ENCODE peak calls at places on chromosomes 4 and X, in four cellular contexts. Z, M, V and O are unnamed samples.

GRCh38 chr4:144179152-144179739 is 38.7 kb upstream of the GYPA start:
- DNase-seq in Z (no peak), M (no peak), V (no peak), O (no peak)

GRCh38 chrX:154785711-154786110 is 19.6 kb downstream of the MPP1 start:
- DNase-seq in Z (no peak), M (peak), V (no peak), O (no peak)

GRCh38 chr4:181661090-181661489 is 582.1 kb upstream of the TENM3 start:
- DNase-seq in Z (no peak), M (no peak), V (no peak), O (no peak)

GRCh38 chr4:142741995-142742394 is 104.1 kb downstream of the INPP4B start:
- DNase-seq in Z (no peak), M (no peak), V (no peak), O (no peak)

GRCh38 chr4:112802780-112803179 is 165.8 kb downstream of the LARP7 start:
- DNase-seq in Z (no peak), M (no peak), V (no peak), O (no peak)

GRCh38 chr4:82998898-82999297 is 11.7 kb downstream of the LIN54 start:
- DNase-seq in Z (no peak), M (peak), V (no peak), O (no peak)

GRCh38 chr4:8351931-8352367 is 82.4 kb downstream of the HTRA3 start:
- DNase-seq in Z (no peak), M (no peak), V (no peak), O (no peak)

GRCh38 chr4:72446353-72447055 is 122.5 kb downstream of the ADAMTS3 start:
- DNase-seq in Z (no peak), M (no peak), V (no peak), O (no peak)

GRCh38 chr4:70269674-70270073 is 27.3 kb downstream of the CSN3 start:
- DNase-seq in Z (no peak), M (no peak), V (no peak), O (no peak)

GRCh38 chrX:132023896-132024386 is 839 bp downstream of the STK26 start:
- DNase-seq in Z (no peak), M (peak), V (peak), O (peak)

GRCh38 chr4:84938316-84938715 is 28.2 kb downstream of the WDFY3 start:
- DNase-seq in Z (no peak), M (no peak), V (no peak), O (no peak)

GRCh38 chrX:136405126-136405525 is 82.6 kb upstream of the BRS3 start:
- DNase-seq in Z (no peak), M (no peak), V (no peak), O (no peak)

GRCh38 chr4:42282081-42282901 is 115.0 kb upstream of the SHISA3 start:
- DNase-seq in Z (peak), M (peak), V (peak), O (peak)

GRCh38 chr4:18020671-18021469 is 685 bp downstream of the LCORL start:
- DNase-seq in Z (peak), M (peak), V (peak), O (peak)

GRCh38 chr4:82509029-82509428 is 52.8 kb downstream of the TMEM150C start:
- DNase-seq in Z (no peak), M (no peak), V (no peak), O (no peak)

GRCh38 chr4:177100307-177100706 is 209.4 kb upstream of the NEIL3 start:
- DNase-seq in Z (no peak), M (no peak), V (no peak), O (no peak)

GRCh38 chr4:23060776-23061175 is 368.0 kb downstream of the GBA3 start:
- DNase-seq in Z (no peak), M (no peak), V (no peak), O (no peak)

DNA sequence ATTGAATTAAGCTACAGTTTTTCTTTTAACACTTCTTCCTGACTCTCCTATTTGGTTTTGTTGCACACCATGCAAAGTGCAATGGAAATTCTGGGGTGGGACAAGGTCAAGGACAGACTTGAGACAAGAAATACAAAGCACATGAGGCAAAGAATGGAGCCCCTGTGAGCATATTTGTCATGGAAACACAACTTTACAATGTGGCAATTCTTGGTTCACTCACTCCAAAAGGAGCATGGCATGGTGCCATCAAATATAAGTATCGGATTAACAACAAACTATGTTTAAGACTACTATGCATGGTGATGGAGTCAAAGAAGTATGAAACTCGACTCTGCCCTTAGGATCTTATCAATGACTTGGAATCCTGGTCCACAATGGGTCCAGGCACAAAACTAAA is 115.9 kb upstream of the FAM9B start:
- DNase-seq in Z (no peak), M (no peak), V (no peak), O (no peak)
- TF ChIP-seq SPI1 in Z (no peak), M (no peak), V (no peak), O (no peak)

DNA sequence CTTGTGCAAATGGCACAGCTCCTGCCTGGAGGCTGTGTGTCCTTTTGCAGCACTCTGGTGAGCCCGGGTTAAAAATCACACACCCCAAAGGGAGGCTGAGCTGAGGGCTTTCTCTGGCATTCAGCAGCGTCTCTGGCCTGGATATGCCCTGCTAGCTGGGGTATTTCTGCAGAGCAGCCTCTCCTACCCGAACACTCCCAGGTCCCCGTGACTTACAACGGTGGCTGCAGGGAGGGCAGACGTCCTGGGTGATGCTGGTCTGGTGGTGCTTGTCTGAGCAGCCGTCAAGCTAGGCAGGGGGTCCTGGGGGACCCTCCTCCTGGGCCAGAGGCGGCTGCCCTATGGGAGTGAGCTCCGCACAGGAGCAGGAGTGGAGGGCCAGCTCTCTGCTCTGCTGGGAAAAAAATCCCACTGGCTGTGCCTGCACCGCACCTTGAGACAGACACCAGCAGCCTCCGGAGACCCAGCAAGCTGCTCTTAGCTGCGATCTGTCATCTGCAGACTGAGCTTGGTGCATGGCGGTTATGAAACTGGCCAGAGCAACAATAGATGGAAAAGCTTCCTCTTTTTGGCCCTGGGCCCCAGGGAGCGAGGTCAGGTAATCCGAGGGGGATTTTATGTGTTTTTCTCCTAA is 41.3 kb upstream of the ASMTL start:
- DNase-seq in Z (no peak), M (peak), V (no peak), O (no peak)
- TF ChIP-seq SPI1 in Z (peak), M (no peak), V (no peak), O (peak)

GRCh38 chr4:153483432-153484418 is 17.6 kb downstream of the TMEM131L start:
- DNase-seq in Z (no peak), M (no peak), V (no peak), O (no peak)
- TF ChIP-seq SPI1 in Z (no peak), M (no peak), V (no peak), O (no peak)

DNA sequence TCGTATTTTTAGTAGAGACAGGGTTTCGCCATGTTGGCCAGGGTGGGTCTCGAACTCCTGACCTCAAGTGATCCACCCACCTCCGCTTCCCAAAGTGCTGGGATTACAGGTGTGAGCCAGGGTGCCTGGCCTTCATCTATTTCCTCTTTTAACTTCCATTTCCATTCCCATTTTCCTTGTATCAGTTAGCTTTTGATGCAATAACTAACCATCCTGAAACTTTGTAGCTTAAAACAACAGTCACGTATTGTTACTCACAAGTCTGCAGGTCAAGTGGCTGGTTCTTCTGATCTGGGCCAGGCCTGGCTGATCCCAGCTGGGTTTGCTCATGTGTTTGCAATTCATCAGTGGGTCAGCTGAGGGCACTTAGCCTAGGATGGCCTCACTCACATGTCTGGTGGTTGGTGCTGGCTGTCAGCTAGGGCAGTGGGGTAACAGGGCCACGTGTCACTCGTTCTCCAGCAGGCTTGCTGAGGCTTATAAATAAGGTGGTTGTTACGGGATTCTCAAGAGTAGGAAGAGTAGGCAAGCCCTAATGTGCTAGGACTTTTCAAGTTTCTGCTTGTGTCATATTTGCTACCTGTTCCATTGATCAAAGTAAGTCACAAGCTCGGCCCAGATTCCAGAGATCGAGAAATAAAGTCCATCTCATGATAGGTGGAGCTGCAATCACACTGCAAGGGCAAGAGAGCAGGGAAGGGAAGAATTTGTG is 88.2 kb downstream of the SOWAHB start:
- DNase-seq in Z (no peak), M (no peak), V (no peak), O (no peak)
- TF ChIP-seq SPI1 in Z (no peak), M (no peak), V (no peak), O (no peak)

DNA sequence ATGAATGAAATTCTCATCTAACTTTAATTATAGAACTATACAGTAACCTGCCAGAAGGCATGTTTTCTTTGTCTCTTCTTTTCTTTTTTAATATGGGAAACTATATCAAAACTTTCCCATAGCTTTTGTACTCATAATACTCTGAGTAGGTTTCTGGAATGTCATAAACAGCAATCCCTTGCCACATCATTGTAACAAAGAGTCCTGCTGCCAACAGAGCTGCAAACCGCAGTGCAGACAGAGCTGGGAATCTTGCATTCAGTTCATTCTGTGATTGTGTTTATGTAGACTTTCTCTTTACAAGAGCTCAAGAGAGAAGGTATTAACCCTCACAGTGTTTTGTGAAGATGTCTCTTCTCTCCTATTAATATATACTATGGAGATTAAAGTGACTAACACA is 304.4 kb upstream of the SLIT2 start:
- DNase-seq in Z (no peak), M (no peak), V (no peak), O (no peak)
- TF ChIP-seq SPI1 in Z (no peak), M (no peak), V (no peak), O (no peak)

DNA sequence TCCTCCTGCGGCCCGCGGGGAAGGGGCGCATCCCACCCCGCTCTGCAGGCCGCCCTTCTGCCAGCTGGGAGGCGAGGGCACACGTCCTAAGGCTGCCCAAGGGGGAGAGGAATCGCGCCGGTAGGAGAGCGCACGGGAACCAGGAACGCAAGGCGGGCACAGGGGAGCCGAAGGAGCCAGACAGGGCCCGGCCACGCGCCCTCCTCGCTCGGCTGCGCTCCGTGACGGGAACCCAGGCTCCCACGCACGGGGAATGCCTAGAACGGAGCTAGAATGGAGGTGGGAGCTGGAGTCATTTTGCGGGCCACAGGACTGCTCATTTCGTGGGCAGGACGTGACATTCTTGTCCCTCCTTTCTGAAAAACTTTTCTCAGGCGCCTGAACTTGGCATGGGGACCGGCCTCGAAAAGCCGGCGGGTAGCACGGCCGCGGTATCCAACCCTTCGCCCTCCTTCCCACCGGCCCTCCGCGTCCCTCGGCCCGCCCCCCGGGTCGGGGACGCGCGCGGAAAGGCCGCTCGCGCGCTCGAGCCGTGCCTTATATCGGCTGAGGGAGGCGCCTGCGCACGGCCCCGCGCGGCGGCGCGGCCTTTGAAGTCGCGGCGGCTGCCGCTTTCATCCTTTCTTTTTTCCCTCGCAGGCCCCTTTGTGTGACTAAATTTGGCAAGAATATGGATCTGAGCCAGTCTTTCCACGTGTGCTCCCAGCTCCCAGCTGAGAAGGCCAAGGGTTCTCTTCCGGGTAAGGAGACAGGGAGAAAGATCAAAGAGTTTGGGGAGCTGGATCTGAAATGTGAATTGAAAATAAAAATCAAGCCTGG is 4.3 kb upstream of the LEF1 start:
- DNase-seq in Z (no peak), M (no peak), V (peak), O (peak)
- TF ChIP-seq SPI1 in Z (no peak), M (no peak), V (no peak), O (no peak)

GRCh38 chr4:79364048-79364447 is 38.2 kb upstream of the NAA11 start:
- DNase-seq in Z (no peak), M (no peak), V (no peak), O (no peak)

GRCh38 chr4:79353075-79353474 is 27.2 kb upstream of the NAA11 start:
- DNase-seq in Z (no peak), M (no peak), V (no peak), O (no peak)

GRCh38 chr4:79358438-79358837 is 32.6 kb upstream of the NAA11 start:
- DNase-seq in Z (no peak), M (no peak), V (no peak), O (no peak)
- TF ChIP-seq SPI1 in Z (no peak), M (no peak), V (no peak), O (no peak)

DNA sequence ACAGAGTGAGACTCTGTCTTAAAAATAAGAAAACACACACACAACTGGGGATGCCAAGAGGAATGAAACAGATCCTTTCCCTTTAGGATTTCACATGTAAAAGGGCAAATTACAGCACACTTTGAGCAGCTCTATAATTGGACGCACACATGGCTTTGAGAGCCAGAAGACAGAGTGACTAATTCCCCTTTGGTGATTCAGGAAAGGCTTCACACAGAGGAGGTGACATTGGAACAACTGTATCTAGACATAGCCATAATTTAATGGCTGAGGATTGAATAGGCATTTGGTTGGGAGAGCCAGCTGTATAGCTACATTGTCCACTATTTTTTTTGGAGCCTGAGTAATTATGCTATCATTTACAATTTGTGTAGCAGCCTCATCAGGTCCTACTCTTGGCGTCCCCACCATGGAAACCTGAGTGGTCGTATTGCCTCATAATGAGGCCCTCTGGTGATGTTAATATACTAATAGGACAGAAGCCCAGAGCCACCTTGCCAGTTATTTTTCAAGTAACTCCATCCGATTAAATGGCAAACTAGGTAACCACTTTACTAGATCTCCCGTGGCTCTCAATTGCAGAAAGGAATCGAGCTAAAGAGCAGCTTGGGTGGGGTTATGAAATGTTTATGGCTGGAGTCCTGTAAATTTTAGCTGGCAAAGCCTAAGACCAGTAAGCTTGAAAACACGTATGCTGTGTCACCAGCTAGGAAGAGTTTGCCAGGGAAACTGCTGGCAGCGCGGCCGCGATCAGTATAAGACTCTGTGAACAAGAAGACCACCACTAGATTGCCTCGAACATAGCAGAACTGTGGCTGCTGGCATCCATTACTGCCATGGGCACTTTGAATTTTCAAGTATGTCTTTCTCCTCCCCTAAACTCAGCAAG is 8.4 kb upstream of the PPEF1 start:
- DNase-seq in Z (no peak), M (no peak), V (no peak), O (no peak)
- TF ChIP-seq SPI1 in Z (no peak), M (no peak), V (no peak), O (no peak)

GRCh38 chr4:5969777-5970176 is 48.5 kb downstream of the C4orf50 start:
- DNase-seq in Z (no peak), M (no peak), V (no peak), O (no peak)
- TF ChIP-seq SPI1 in Z (no peak), M (no peak), V (no peak), O (no peak)

GRCh38 chrX:19121466-19121865 is 802 bp downstream of the ADGRG2 start:
- DNase-seq in Z (no peak), M (no peak), V (no peak), O (no peak)
- TF ChIP-seq SPI1 in Z (no peak), M (no peak), V (no peak), O (no peak)